ENCODE peak calls at places on chromosome 12, in four cellular contexts. One of them, this sample, is unnamed.

GRCh38 chr12:95073698-95074520 is 491 bp upstream of the NR2C1 start:
- DNase-seq in foreskin fibroblast: no peak
- DNase-seq in small intestine: no peak
- DNase-seq in vagina: no peak
- DNase-seq in this sample: no peak

GRCh38 chr12:130013771-130014484 is 110.1 kb upstream of the TMEM132D start:
- DNase-seq in foreskin fibroblast: no peak
- DNase-seq in small intestine: peak
- DNase-seq in vagina: no peak
- DNase-seq in this sample: no peak

GRCh38 chr12:50065726-50066310 is 8.4 kb downstream of the ASIC1 start:
- DNase-seq in foreskin fibroblast: no peak
- DNase-seq in small intestine: no peak
- DNase-seq in vagina: no peak
- DNase-seq in this sample: no peak

GRCh38 chr12:131908082-131908715 is 13.8 kb downstream of the ULK1 start:
- DNase-seq in foreskin fibroblast: no peak
- DNase-seq in small intestine: no peak
- DNase-seq in vagina: no peak
- DNase-seq in this sample: no peak

GRCh38 chr12:52849511-52849910 is 717 bp upstream of the KRT78 start:
- DNase-seq in foreskin fibroblast: no peak
- DNase-seq in small intestine: no peak
- DNase-seq in vagina: no peak
- DNase-seq in this sample: no peak

GRCh38 chr12:116406529-116406928 is 129.0 kb upstream of the MED13L start:
- DNase-seq in foreskin fibroblast: peak
- DNase-seq in small intestine: peak
- DNase-seq in vagina: no peak
- DNase-seq in this sample: peak

GRCh38 chr12:24078318-24078765 is 128.9 kb upstream of the SOX5 start:
- DNase-seq in foreskin fibroblast: no peak
- DNase-seq in small intestine: no peak
- DNase-seq in vagina: no peak
- DNase-seq in this sample: no peak

GRCh38 chr12:69437073-69437472 is 33.1 kb upstream of the FRS2 start:
- DNase-seq in foreskin fibroblast: no peak
- DNase-seq in small intestine: no peak
- DNase-seq in vagina: no peak
- DNase-seq in this sample: no peak

GRCh38 chr12:62827042-62827441 is 107.9 kb downstream of the PPM1H start:
- DNase-seq in foreskin fibroblast: no peak
- DNase-seq in small intestine: no peak
- DNase-seq in vagina: no peak
- DNase-seq in this sample: no peak

GRCh38 chr12:42091769-42092168 is 52.9 kb downstream of the GXYLT1 start:
- DNase-seq in foreskin fibroblast: no peak
- DNase-seq in small intestine: no peak
- DNase-seq in vagina: no peak
- DNase-seq in this sample: no peak

GRCh38 chr12:117090388-117090787 is 8.8 kb downstream of the TESC start:
- DNase-seq in foreskin fibroblast: no peak
- DNase-seq in small intestine: no peak
- DNase-seq in vagina: no peak
- DNase-seq in this sample: no peak

DNA sequence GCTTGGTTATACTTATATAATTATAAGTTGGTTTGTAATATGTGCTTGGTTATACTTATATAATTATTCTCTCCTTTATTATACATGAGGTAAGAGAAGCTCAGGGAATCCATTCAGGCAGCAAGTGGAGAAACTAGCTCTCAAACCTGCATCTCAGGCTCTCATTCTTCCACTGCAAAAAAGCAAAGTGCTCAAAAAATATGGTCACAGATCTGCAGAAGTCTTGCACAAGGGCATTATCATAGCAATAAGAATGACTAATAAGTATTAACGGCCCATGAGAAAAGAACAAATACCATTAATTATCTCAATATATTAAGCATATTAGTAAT is 476 bp upstream of the TRAFD1 start:
- DNase-seq in foreskin fibroblast: no peak
- DNase-seq in small intestine: no peak
- DNase-seq in vagina: no peak
- DNase-seq in this sample: no peak
- H3K4me3 ChIP-seq in foreskin fibroblast: no peak
- H3K4me3 ChIP-seq in small intestine: no peak
- H3K4me3 ChIP-seq in vagina: peak
- H3K4me3 ChIP-seq in this sample: no peak

GRCh38 chr12:6181583-6182278 is 18.5 kb upstream of the CD9 start:
- DNase-seq in foreskin fibroblast: no peak
- DNase-seq in small intestine: no peak
- DNase-seq in vagina: no peak
- DNase-seq in this sample: no peak
- H3K4me3 ChIP-seq in foreskin fibroblast: no peak
- H3K4me3 ChIP-seq in small intestine: no peak
- H3K4me3 ChIP-seq in vagina: peak
- H3K4me3 ChIP-seq in this sample: no peak

GRCh38 chr12:108126990-108127468 is 2.1 kb upstream of the WSCD2 start:
- DNase-seq in foreskin fibroblast: no peak
- DNase-seq in small intestine: no peak
- DNase-seq in vagina: no peak
- DNase-seq in this sample: no peak

GRCh38 chr12:108131035-108131434 is 1.9 kb downstream of the WSCD2 start:
- DNase-seq in foreskin fibroblast: no peak
- DNase-seq in small intestine: no peak
- DNase-seq in vagina: no peak
- DNase-seq in this sample: no peak

GRCh38 chr12:108128221-108129016 is 669 bp upstream of the WSCD2 start:
- DNase-seq in foreskin fibroblast: no peak
- DNase-seq in small intestine: no peak
- DNase-seq in vagina: no peak
- DNase-seq in this sample: no peak

GRCh38 chr12:108127654-108128053 is 1.4 kb upstream of the WSCD2 start:
- DNase-seq in foreskin fibroblast: no peak
- DNase-seq in small intestine: no peak
- DNase-seq in vagina: no peak
- DNase-seq in this sample: no peak

DNA sequence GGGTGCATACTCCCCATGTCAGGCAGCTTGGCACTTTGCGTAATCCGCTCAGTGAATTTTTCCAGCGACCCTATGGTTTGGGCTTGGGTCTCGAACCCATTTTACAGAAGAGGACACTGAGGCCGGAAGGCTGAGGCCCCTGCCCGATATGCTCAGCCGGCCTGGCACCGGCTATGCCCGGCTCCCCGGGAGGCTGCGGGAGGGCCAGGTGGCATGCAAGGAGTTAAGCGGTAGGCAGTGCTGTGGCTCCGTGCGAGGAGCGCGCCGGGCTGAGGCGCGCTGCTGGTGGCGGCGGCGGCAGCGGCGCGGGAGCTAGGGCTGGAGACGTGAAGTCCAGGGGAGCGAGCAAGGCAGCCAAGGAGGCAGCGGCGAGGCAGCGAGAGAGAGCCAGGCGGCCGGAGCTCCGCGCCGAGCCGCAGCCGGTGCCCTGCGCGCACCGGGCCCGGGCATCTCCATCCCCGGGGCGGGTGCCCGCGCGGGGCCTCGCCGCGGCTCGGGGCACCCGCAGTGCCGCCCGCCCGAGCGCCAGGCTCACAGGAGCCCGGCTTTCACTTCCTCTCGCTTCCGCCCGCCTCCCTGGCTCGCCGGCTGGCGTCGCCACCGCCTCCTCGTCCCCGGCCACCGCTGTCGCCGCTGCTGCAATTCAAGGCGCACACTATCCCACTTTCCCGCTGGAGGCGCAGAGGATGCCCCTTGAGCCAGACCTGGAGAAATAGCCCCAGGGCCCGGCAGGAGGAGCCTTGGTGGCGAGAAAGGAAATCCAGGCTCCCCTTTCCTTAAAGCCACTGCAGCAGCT is at the start of gene WSCD2:
- DNase-seq in foreskin fibroblast: no peak
- DNase-seq in small intestine: peak
- DNase-seq in vagina: no peak
- DNase-seq in this sample: no peak
- H3K4me3 ChIP-seq in foreskin fibroblast: peak
- H3K4me3 ChIP-seq in small intestine: peak
- H3K4me3 ChIP-seq in vagina: peak
- H3K4me3 ChIP-seq in this sample: peak

DNA sequence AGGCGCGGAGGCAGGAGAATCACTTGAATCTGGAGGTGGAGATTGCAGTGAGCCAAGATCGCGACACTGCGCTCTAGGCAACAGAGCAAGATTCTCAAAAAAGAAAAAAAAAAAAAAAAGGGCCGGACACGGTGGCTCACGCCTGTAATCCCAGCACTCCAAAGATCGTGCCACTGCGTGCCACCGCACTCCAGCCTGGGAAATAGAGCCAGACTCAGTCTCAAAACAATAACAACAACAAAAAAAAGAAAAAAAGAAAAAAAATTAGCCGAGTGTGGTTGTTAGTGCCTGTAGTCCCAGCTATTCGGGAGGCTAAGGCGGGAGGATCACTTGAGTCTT is 470 bp upstream of the RPL6 start:
- DNase-seq in foreskin fibroblast: no peak
- DNase-seq in small intestine: no peak
- DNase-seq in vagina: no peak
- DNase-seq in this sample: no peak
- H3K4me3 ChIP-seq in foreskin fibroblast: no peak
- H3K4me3 ChIP-seq in small intestine: no peak
- H3K4me3 ChIP-seq in vagina: no peak
- H3K4me3 ChIP-seq in this sample: no peak

GRCh38 chr12:108560321-108560721 is 652 bp downstream of the SART3 start:
- DNase-seq in foreskin fibroblast: no peak
- DNase-seq in small intestine: peak
- DNase-seq in vagina: no peak
- DNase-seq in this sample: peak

GRCh38 chr12:108560752-108561719 is at the start of gene SART3:
- DNase-seq in foreskin fibroblast: peak
- DNase-seq in small intestine: peak
- DNase-seq in vagina: no peak
- DNase-seq in this sample: peak

GRCh38 chr12:108562348-108563134 is at the start of gene ISCU:
- DNase-seq in foreskin fibroblast: peak
- DNase-seq in small intestine: peak
- DNase-seq in vagina: peak
- DNase-seq in this sample: peak

GRCh38 chr12:108563135-108563803 is 873 bp downstream of the ISCU start:
- DNase-seq in foreskin fibroblast: peak
- DNase-seq in small intestine: peak
- DNase-seq in vagina: no peak
- DNase-seq in this sample: peak

DNA sequence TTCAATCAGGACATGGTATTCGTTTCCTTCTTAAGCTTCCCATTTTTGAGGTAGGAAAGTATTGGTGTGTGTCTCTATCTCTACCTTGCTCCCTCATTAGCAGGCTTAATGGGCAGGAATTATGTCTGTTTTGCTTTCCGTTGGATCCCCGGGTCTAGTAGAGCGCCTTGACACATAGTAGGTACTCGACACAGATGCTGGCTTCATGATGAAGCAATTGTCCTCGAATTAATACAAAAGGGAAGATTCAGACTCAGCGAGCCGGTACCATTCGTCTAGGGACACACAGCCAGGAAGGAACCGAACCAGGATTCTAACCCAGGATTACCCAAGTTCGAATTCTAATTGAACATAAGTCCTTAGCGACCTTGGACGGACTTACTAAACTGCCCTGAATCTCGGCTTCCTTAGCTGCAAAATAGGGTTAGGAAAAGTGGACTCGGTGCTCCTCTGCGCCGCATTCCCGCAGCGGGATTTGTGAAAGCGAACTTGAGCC is 496 bp upstream of the ISCU start:
- DNase-seq in foreskin fibroblast: no peak
- DNase-seq in small intestine: no peak
- DNase-seq in vagina: no peak
- DNase-seq in this sample: no peak
- H3K4me3 ChIP-seq in foreskin fibroblast: peak
- H3K4me3 ChIP-seq in small intestine: peak
- H3K4me3 ChIP-seq in vagina: peak
- H3K4me3 ChIP-seq in this sample: peak

GRCh38 chr12:112985655-112986290 is 7.5 kb downstream of the OAS2 start:
- DNase-seq in foreskin fibroblast: no peak
- DNase-seq in small intestine: no peak
- DNase-seq in vagina: no peak
- DNase-seq in this sample: no peak
- H3K4me3 ChIP-seq in foreskin fibroblast: no peak
- H3K4me3 ChIP-seq in small intestine: no peak
- H3K4me3 ChIP-seq in vagina: no peak
- H3K4me3 ChIP-seq in this sample: no peak

GRCh38 chr12:31218203-31219025 is 107.5 kb downstream of the SINHCAF start:
- DNase-seq in foreskin fibroblast: no peak
- DNase-seq in small intestine: no peak
- DNase-seq in vagina: no peak
- DNase-seq in this sample: no peak

GRCh38 chr12:31216479-31216878 is 109.5 kb downstream of the SINHCAF start:
- DNase-seq in foreskin fibroblast: no peak
- DNase-seq in small intestine: no peak
- DNase-seq in vagina: no peak
- DNase-seq in this sample: no peak

GRCh38 chr12:31214626-31215520 is 111.1 kb downstream of the SINHCAF start:
- DNase-seq in foreskin fibroblast: no peak
- DNase-seq in small intestine: no peak
- DNase-seq in vagina: no peak
- DNase-seq in this sample: no peak

GRCh38 chr12:31217356-31218130 is 108.4 kb downstream of the SINHCAF start:
- DNase-seq in foreskin fibroblast: no peak
- DNase-seq in small intestine: no peak
- DNase-seq in vagina: no peak
- DNase-seq in this sample: no peak

DNA sequence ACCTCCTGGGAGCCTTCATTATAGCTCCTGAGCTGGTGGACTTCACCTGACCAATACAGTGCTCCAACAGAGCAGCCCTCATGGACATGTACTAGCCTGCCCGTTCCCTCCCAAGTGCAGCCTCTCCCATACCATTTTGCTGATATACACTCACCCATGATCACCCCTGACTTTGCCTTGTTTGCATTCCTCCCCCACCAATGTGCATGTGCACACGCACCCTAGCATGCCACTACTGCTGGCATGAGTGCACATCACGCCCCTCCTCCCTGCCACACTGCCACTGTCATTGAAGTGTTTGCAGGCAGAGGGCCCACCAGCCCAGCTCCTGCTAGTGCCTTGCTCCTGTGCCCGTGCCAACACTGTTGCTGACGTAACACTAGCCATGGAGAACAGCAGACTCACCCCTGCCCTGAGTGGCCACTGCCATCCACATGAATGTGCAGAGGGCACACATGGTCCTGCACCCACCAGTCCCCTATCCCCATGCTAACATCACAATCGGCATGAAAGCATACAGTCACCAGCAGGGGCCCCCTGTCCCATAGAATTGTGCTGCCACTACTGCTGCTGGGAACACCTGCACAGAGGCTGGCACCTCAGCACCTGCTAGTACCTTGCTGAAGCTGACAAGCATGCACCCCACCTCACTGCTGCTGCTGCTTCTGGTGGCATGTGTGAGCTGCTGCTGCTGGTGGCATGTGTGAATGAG is 110.3 kb downstream of the SINHCAF start:
- DNase-seq in foreskin fibroblast: no peak
- DNase-seq in small intestine: no peak
- DNase-seq in vagina: no peak
- DNase-seq in this sample: no peak
- H3K4me3 ChIP-seq in foreskin fibroblast: no peak
- H3K4me3 ChIP-seq in small intestine: no peak
- H3K4me3 ChIP-seq in vagina: no peak
- H3K4me3 ChIP-seq in this sample: no peak